ENCODE peak calls at places on chromosomes 4 and X, in four cellular contexts. K is DND-41, C is breast epithelium, R is lower lobe of right lung. T is an unnamed sample.
A peak's percentile ranks its signal among the peaks of the same experiment; 100 is the strongest.

GRCh38 chrX:35115205-35115604 is 172.6 kb downstream of the FAM47B start:
- DNase-seq in R (no peak), K (no peak), C (no peak), T (no peak)

GRCh38 chrX:40402771-40403533 is 177.8 kb upstream of the ATP6AP2 start:
- DNase-seq in K (no peak), R (no peak), C (no peak), T (no peak)

GRCh38 chr4:169185133-169185956 is 85.4 kb downstream of the SH3RF1 start:
- DNase-seq in K (no peak), C (no peak), R (no peak), T (no peak)

GRCh38 chrX:41333744-41333993 is 293 bp upstream of the DDX3X start:
- DNase-seq in R (no peak), K (peak; percentile 84), C (no peak), T (no peak)

GRCh38 chr4:18559492-18559891 is 537.9 kb upstream of the LCORL start:
- DNase-seq in K (no peak), C (no peak), R (no peak), T (no peak)

GRCh38 chr4:189656551-189657165 is 284.0 kb upstream of the FRG1 start:
- DNase-seq in C (no peak), K (no peak), R (no peak), T (no peak)

GRCh38 chrX:10847333-10847732 is 226.9 kb upstream of the MID1 start:
- DNase-seq in C (no peak), R (no peak), K (no peak), T (no peak)

GRCh38 chr4:4866124-4866832 is 6.8 kb downstream of the MSX1 start:
- DNase-seq in C (no peak), R (no peak), K (no peak), T (no peak)

GRCh38 chrX:3548743-3549441 is 164.6 kb downstream of the PRKX start:
- DNase-seq in R (no peak), C (no peak), K (no peak), T (no peak)

GRCh38 chrX:65420154-65420553 is 114.4 kb downstream of the LAS1L start:
- DNase-seq in K (no peak), C (no peak), R (no peak), T (no peak)

GRCh38 chrX:39823848-39824247 is 273.9 kb downstream of the BCOR start:
- DNase-seq in C (no peak), R (no peak), K (peak; percentile 23), T (no peak)

GRCh38 chr4:137203601-137204000 is 328.7 kb downstream of the PCDH18 start:
- DNase-seq in K (no peak), R (no peak), C (no peak), T (no peak)

GRCh38 chrX:102067966-102068723 is 57.3 kb upstream of the TCEAL2 start:
- DNase-seq in K (peak; percentile 4), C (no peak), R (no peak), T (no peak)

GRCh38 chr4:93828332-93828829 is at the start of gene ATOH1:
- DNase-seq in C (no peak), K (no peak), R (peak; percentile 44), T (no peak)

GRCh38 chr4:99859618-99860017 is 34.6 kb downstream of the LAMTOR3 start:
- DNase-seq in C (no peak), R (no peak), K (no peak), T (no peak)

GRCh38 chr4:140239311-140239710 is 85.3 kb upstream of the MAML3 start:
- DNase-seq in C (no peak), K (no peak), R (no peak), T (no peak)

GRCh38 chrX:36957425-36958328 is 50.5 kb upstream of the FAM47C start:
- DNase-seq in K (no peak), C (no peak), R (peak; percentile 56), T (peak; percentile 81)

GRCh38 chrX:118963159-118963558 is 11.3 kb upstream of the LONRF3 start:
- DNase-seq in C (no peak), K (no peak), R (no peak), T (no peak)

GRCh38 chr4:52246834-52247233 is 195.7 kb downstream of the SPATA18 start:
- DNase-seq in C (no peak), K (no peak), R (no peak), T (no peak)

GRCh38 chr4:7933631-7934510 is 5.8 kb downstream of the AFAP1 start:
- DNase-seq in R (no peak), C (no peak), K (no peak), T (no peak)

GRCh38 chrX:56397636-56398035 is 165.5 kb downstream of the KLF8 start:
- DNase-seq in C (no peak), K (peak; percentile 49), R (no peak), T (no peak)

GRCh38 chr4:152352645-152353116 is 183.2 kb downstream of the FBXW7 start:
- DNase-seq in C (peak; percentile 48), R (no peak), K (peak; percentile 84), T (no peak)

GRCh38 chrX:79506001-79506400 is 138.9 kb upstream of the ITM2A start:
- DNase-seq in C (no peak), R (no peak), K (peak; percentile 14), T (no peak)

GRCh38 chr4:185624248-185624568 is 88.9 kb upstream of the PDLIM3 start:
- DNase-seq in R (no peak), C (no peak), K (no peak), T (no peak)
- H3K36me3 ChIP-seq in R (peaks cover 12% of the 10 kb centered on the region), C (no peaks in the 10 kb centered on the region), K (no peaks in the 10 kb centered on the region), T (peaks cover 52% of the 10 kb centered on the region)

DNA sequence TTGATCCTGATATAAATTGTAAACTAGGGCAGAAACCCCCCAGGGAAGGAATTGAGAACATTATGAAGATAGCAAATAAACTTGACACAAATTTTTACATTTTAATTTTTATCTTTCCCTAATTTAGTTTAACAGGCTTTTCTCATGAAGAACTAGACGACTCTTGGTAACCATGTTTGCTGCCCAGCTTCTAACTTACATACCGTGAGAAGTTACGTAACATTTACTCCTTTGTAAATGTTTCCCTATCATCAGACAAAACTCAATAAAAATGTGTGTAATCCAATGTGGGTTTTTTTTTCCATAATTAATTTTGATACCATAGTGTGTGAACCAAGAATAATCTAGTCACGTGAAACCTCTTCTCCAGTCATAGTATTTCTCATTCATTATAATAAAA is 34.4 kb downstream of the OFD1 start:
- DNase-seq in K (no peak), R (no peak), C (no peak), T (no peak)
- H3K36me3 ChIP-seq in K (peaks cover 44% of the 10 kb centered on the region), R (peaks cover 36% of the 10 kb centered on the region), C (no peaks in the 10 kb centered on the region), T (no peaks in the 10 kb centered on the region)

GRCh38 chr4:1958276-1959103 is 50.3 kb downstream of the NELFA start:
- DNase-seq in C (no peak), R (peak; percentile 69), K (no peak), T (no peak)
- H3K36me3 ChIP-seq in C (peaks cover 6% of the 10 kb centered on the region), R (peaks cover 85% of the 10 kb centered on the region), K (peaks cover 100% of the 10 kb centered on the region), T (peaks cover 10% of the 10 kb centered on the region)

GRCh38 chr4:48853604-48854394 is 22.9 kb downstream of the OCIAD1 start:
- DNase-seq in C (no peak), R (no peak), K (no peak), T (no peak)
- H3K36me3 ChIP-seq in C (no peaks in the 10 kb centered on the region), R (peaks cover 86% of the 10 kb centered on the region), K (peaks cover 89% of the 10 kb centered on the region), T (peaks cover 25% of the 10 kb centered on the region)

GRCh38 chr4:109826719-109827118 is 1.1 kb upstream of the RRH start:
- DNase-seq in C (no peak), K (no peak), R (no peak), T (no peak)
- H3K36me3 ChIP-seq in C (peaks cover 3% of the 10 kb centered on the region), K (peaks cover 37% of the 10 kb centered on the region), R (peaks cover 38% of the 10 kb centered on the region), T (no peaks in the 10 kb centered on the region)